ENCODE peak calls at places on chromosomes 13 and 19, in nine cellular contexts. Z is T-helper 1 cell; B is NCI-H460; I is stomach; T is anterior cingulate cortex; W is Right ventricle myocardium inferior; Q is activated naive CD4-positive, alpha-beta T cell; M is suprapubic skin; K is fibroblast of lung. G is an unnamed sample.

GRCh38 chr13:85277753-85278152 is 521.5 kb downstream of the SLITRK6 start:
- DNase-seq in T (no peak), K (peak; percentile 87), Z (no peak), I (no peak), B (no peak), W (no peak), Q (no peak), M (no peak), G (no peak)

GRCh38 chr19:5956728-5957127 is 21.2 kb downstream of the RANBP3 start:
- DNase-seq in Q (no peak), W (no peak), Z (no peak), B (no peak), I (no peak), T (no peak), M (no peak), K (no peak), G (no peak)

GRCh38 chr19:33376423-33376822 is 2.9 kb downstream of the CEBPG start:
- DNase-seq in I (peak; percentile 86), T (no peak), K (peak; percentile 89), M (peak; percentile 85), Z (no peak), B (peak; percentile 27), Q (no peak), W (peak; percentile 88), G (no peak)

GRCh38 chr19:13078897-13079541 is 23.6 kb downstream of the LYL1 start:
- DNase-seq in B (no peak), T (no peak), W (no peak), M (no peak), Z (no peak), K (peak; percentile 20), I (peak; percentile 77), Q (no peak), G (no peak)

GRCh38 chr19:11887247-11887617 is 350 bp upstream of the ZNF69 start:
- DNase-seq in B (no peak), I (no peak), K (peak; percentile 24), Q (no peak), W (no peak), M (no peak), T (peak; percentile 56), Z (no peak), G (no peak)

GRCh38 chr13:47564041-47564440 is 437.0 kb downstream of the SUCLA2 start:
- DNase-seq in K (no peak), I (no peak), W (no peak), Z (no peak), B (no peak), Q (no peak), M (no peak), T (no peak), G (no peak)

GRCh38 chr19:45467115-45467455 is 711 bp upstream of the FOSB start:
- DNase-seq in M (no peak), I (no peak), Z (no peak), W (no peak), T (no peak), B (no peak), K (no peak), Q (no peak), G (no peak)

GRCh38 chr19:41226874-41227390 is 7.9 kb downstream of the AXL start:
- DNase-seq in T (no peak), M (no peak), K (no peak), Q (no peak), W (peak; percentile 57), Z (no peak), B (no peak), I (no peak), G (no peak)

GRCh38 chr13:34414616-34415015 is 527.5 kb upstream of the NBEA start:
- DNase-seq in W (no peak), K (no peak), B (no peak), I (no peak), M (no peak), Q (no peak), T (no peak), Z (no peak), G (no peak)

GRCh38 chr19:28820289-28820688 is 392.7 kb downstream of the UQCRFS1 start:
- DNase-seq in K (no peak), T (no peak), Z (no peak), W (no peak), I (no peak), Q (no peak), M (no peak), B (no peak), G (no peak)

GRCh38 chr19:17302391-17303166 is 646 bp downstream of the ABHD8 start:
- DNase-seq in Z (no peak), M (peak; percentile 70), B (no peak), T (no peak), I (no peak), Q (no peak), K (no peak), W (no peak), G (no peak)

GRCh38 chr13:113756441-113757097 is 2.5 kb upstream of the TMEM255B start:
- DNase-seq in Q (no peak), M (no peak), B (peak; percentile 9), W (peak; percentile 11), T (no peak), K (no peak), Z (no peak), I (no peak), G (no peak)

GRCh38 chr13:79943633-79944032 is 397.3 kb downstream of the SPRY2 start:
- DNase-seq in K (no peak), W (no peak), I (no peak), Q (no peak), Z (no peak), M (no peak), B (no peak), T (no peak), G (no peak)

GRCh38 chr19:45166723-45167252 is 6.0 kb upstream of the NKPD1 start:
- DNase-seq in Z (no peak), W (peak; percentile 47), T (no peak), K (no peak), B (no peak), I (no peak), M (no peak), Q (no peak), G (no peak)

GRCh38 chr19:31586282-31586681 is 237.0 kb upstream of the TSHZ3 start:
- DNase-seq in Q (no peak), T (no peak), K (peak; percentile 66), I (no peak), B (no peak), M (no peak), W (no peak), Z (no peak), G (no peak)

GRCh38 chr19:55647732-55648656 is at the start of gene CCDC106:
- DNase-seq in W (no peak), Q (no peak), K (peak; percentile 86), Z (peak; percentile 31), B (no peak), T (peak; percentile 88), I (peak; percentile 64), M (peak; percentile 72), G (no peak)

GRCh38 chr13:67023088-67023893 is 206.8 kb downstream of the PCDH9 start:
- DNase-seq in I (no peak), Z (no peak), T (no peak), M (no peak), K (peak; percentile 98), Q (no peak), B (no peak), W (no peak), G (no peak)

GRCh38 chr13:35266412-35266811 is 210.1 kb downstream of the MAB21L1 start:
- DNase-seq in T (no peak), K (no peak), Q (no peak), Z (no peak), B (no peak), M (no peak), I (no peak), W (no peak), G (no peak)

GRCh38 chr19:48635966-48636858 is 967 bp downstream of the DBP start:
- DNase-seq in I (no peak), T (peak; percentile 31), B (no peak), M (peak; percentile 81), Q (no peak), W (no peak), Z (no peak), K (no peak), G (no peak)

GRCh38 chr13:80469841-80470378 is 129.0 kb upstream of the SPRY2 start:
- DNase-seq in Q (no peak), Z (no peak), K (peak; percentile 82), I (no peak), B (peak; percentile 43), M (peak; percentile 86), W (peak; percentile 82), T (no peak), G (no peak)

GRCh38 chr13:110677731-110678545 is 28.0 kb downstream of the CARS2 start:
- DNase-seq in T (no peak), Z (peak; percentile 19), M (no peak), B (no peak), Q (no peak), K (peak; percentile 74), W (no peak), I (no peak), G (no peak)

GRCh38 chr19:55112781-55113569 is 4.5 kb downstream of the PPP1R12C start:
- DNase-seq in B (no peak), I (no peak), T (no peak), K (no peak), Q (no peak), Z (no peak), W (peak; percentile 53), M (no peak), G (no peak)

GRCh38 chr19:49975051-49975450 is 14.1 kb upstream of the SIGLEC11 start:
- DNase-seq in Q (no peak), K (no peak), I (no peak), W (peak; percentile 16), M (no peak), Z (no peak), T (no peak), B (no peak), G (no peak)

GRCh38 chr19:16899566-16900075 is 10.8 kb downstream of the F2RL3 start:
- DNase-seq in Z (no peak), M (peak; percentile 66), Q (no peak), K (no peak), I (peak; percentile 46), T (no peak), B (no peak), W (no peak), G (peak; percentile 37)

GRCh38 chr19:5397804-5398692 is 57.2 kb upstream of the ZNRF4 start:
- DNase-seq in I (no peak), Q (no peak), B (no peak), K (no peak), T (no peak), M (no peak), W (no peak), Z (no peak), G (no peak)

GRCh38 chr19:40689339-40690049 is 957 bp downstream of the NUMBL start:
- DNase-seq in T (no peak), M (peak; percentile 80), B (no peak), Z (no peak), K (peak; percentile 30), Q (no peak), I (no peak), W (peak; percentile 74), G (no peak)

GRCh38 chr19:7179917-7180306 is 110.4 kb downstream of the ZNF557 start:
- DNase-seq in I (no peak), Q (no peak), W (no peak), Z (no peak), T (no peak), B (no peak), M (no peak), K (no peak), G (no peak)

GRCh38 chr19:38482496-38482895 is 49.0 kb downstream of the RYR1 start:
- DNase-seq in T (no peak), Z (no peak), B (no peak), M (no peak), K (no peak), Q (no peak), I (no peak), W (no peak), G (no peak)

GRCh38 chr19:31139871-31140505 is 209.2 kb downstream of the TSHZ3 start:
- DNase-seq in T (no peak), Z (no peak), W (no peak), K (peak; percentile 94), B (no peak), M (no peak), Q (no peak), I (no peak), G (no peak)

GRCh38 chr13:97242755-97243497 is 20.8 kb downstream of the MBNL2 start:
- DNase-seq in W (no peak), M (no peak), T (peak; percentile 52), K (no peak), B (no peak), Q (no peak), I (no peak), Z (no peak), G (no peak)

GRCh38 chr19:48724796-48725753 is 5.5 kb upstream of the MAMSTR start:
- DNase-seq in Z (no peak), I (no peak), B (peak; percentile 74), M (no peak), Q (no peak), K (peak; percentile 81), T (peak; percentile 43), W (no peak), G (no peak)